ENCODE peak calls at places on chromosomes 4 and X, in four cellular contexts. One of them, this sample, is unnamed.

GRCh38 chr4:1516261-1516660 is 110.0 kb upstream of the NKX1-1 start:
- DNase-seq in K562: no peak
- DNase-seq in HepG2: no peak
- DNase-seq in GM12878: no peak
- DNase-seq in this sample: no peak

GRCh38 chr4:62814510-62815047 is 1594.7 kb downstream of the TECRL start:
- DNase-seq in K562: no peak
- DNase-seq in HepG2: no peak
- DNase-seq in GM12878: no peak
- DNase-seq in this sample: no peak

GRCh38 chr4:151430737-151431457 is 21.9 kb downstream of the FHIP1A start:
- DNase-seq in K562: no peak
- DNase-seq in HepG2: no peak
- DNase-seq in GM12878: no peak
- DNase-seq in this sample: no peak

GRCh38 chr4:139815646-139816601 is 150.3 kb downstream of the MGST2 start:
- DNase-seq in K562: no peak
- DNase-seq in HepG2: no peak
- DNase-seq in GM12878: no peak
- DNase-seq in this sample: peak

GRCh38 chr4:40200881-40201797 is 4.3 kb downstream of the RHOH start:
- DNase-seq in K562: no peak
- DNase-seq in HepG2: no peak
- DNase-seq in GM12878: no peak
- DNase-seq in this sample: no peak

GRCh38 chr4:48944659-48945290 is 38.2 kb upstream of the OCIAD2 start:
- DNase-seq in K562: peak
- DNase-seq in HepG2: peak
- DNase-seq in GM12878: no peak
- DNase-seq in this sample: no peak

GRCh38 chr4:184403384-184403781 is 71.0 kb downstream of the IRF2 start:
- DNase-seq in K562: no peak
- DNase-seq in HepG2: no peak
- DNase-seq in GM12878: no peak
- DNase-seq in this sample: no peak

GRCh38 chr4:184309241-184310170 is 91.8 kb upstream of the ENPP6 start:
- DNase-seq in K562: no peak
- DNase-seq in HepG2: no peak
- DNase-seq in GM12878: no peak
- DNase-seq in this sample: no peak

GRCh38 chr4:147749811-147750321 is 18.0 kb downstream of the ARHGAP10 start:
- DNase-seq in K562: no peak
- DNase-seq in HepG2: no peak
- DNase-seq in GM12878: peak
- DNase-seq in this sample: no peak

GRCh38 chrX:17046478-17047097 is 100.1 kb downstream of the REPS2 start:
- DNase-seq in K562: peak
- DNase-seq in HepG2: peak
- DNase-seq in GM12878: peak
- DNase-seq in this sample: peak

GRCh38 chrX:21744060-21744459 is 13.9 kb downstream of the SMPX start:
- DNase-seq in K562: no peak
- DNase-seq in HepG2: no peak
- DNase-seq in GM12878: no peak
- DNase-seq in this sample: no peak

GRCh38 chr4:9781343-9782135 is at the start of gene DRD5:
- DNase-seq in K562: no peak
- DNase-seq in HepG2: no peak
- DNase-seq in GM12878: no peak
- DNase-seq in this sample: no peak

GRCh38 chrX:49001521-49002090 is 458 bp downstream of the GRIPAP1 start:
- DNase-seq in K562: peak
- DNase-seq in HepG2: peak
- DNase-seq in GM12878: peak
- DNase-seq in this sample: peak

GRCh38 chr4:155676430-155676825 is 9.8 kb downstream of the GUCY1A1 start:
- DNase-seq in K562: no peak
- DNase-seq in HepG2: no peak
- DNase-seq in GM12878: no peak
- DNase-seq in this sample: no peak

GRCh38 chr4:47662975-47663374 is 174.9 kb downstream of the CORIN start:
- DNase-seq in K562: peak
- DNase-seq in HepG2: peak
- DNase-seq in GM12878: no peak
- DNase-seq in this sample: no peak

GRCh38 chrX:135489542-135489941 is 30.9 kb upstream of the INTS6L start:
- DNase-seq in K562: no peak
- DNase-seq in HepG2: no peak
- DNase-seq in GM12878: peak
- DNase-seq in this sample: no peak

GRCh38 chr4:43243433-43244116 is 351.1 kb downstream of the GRXCR1 start:
- DNase-seq in K562: no peak
- DNase-seq in HepG2: no peak
- DNase-seq in GM12878: no peak
- DNase-seq in this sample: no peak

GRCh38 chr4:65893957-65894755 is 223.9 kb upstream of the EPHA5 start:
- DNase-seq in K562: no peak
- DNase-seq in HepG2: no peak
- DNase-seq in GM12878: no peak
- DNase-seq in this sample: no peak

GRCh38 chr4:167415461-167415860 is 181.2 kb upstream of the SPOCK3 start:
- DNase-seq in K562: no peak
- DNase-seq in HepG2: no peak
- DNase-seq in GM12878: no peak
- DNase-seq in this sample: no peak

GRCh38 chrX:55196688-55197087 is 23.5 kb upstream of the PAGE5 start:
- DNase-seq in K562: no peak
- DNase-seq in HepG2: no peak
- DNase-seq in GM12878: no peak
- DNase-seq in this sample: no peak

GRCh38 chrX:42821803-42822443 is 44.0 kb upstream of the PPP1R2C start:
- DNase-seq in K562: no peak
- DNase-seq in HepG2: no peak
- DNase-seq in GM12878: no peak
- DNase-seq in this sample: no peak

GRCh38 chrX:153726286-153727107 is 1.8 kb downstream of the ABCD1 start:
- DNase-seq in K562: peak
- DNase-seq in HepG2: peak
- DNase-seq in GM12878: peak
- DNase-seq in this sample: no peak

GRCh38 chr4:8182858-8183725 is 16.0 kb upstream of the SH3TC1 start:
- DNase-seq in K562: peak
- DNase-seq in HepG2: no peak
- DNase-seq in GM12878: no peak
- DNase-seq in this sample: peak

GRCh38 chr4:89249716-89250361 is 57.8 kb downstream of the GPRIN3 start:
- DNase-seq in K562: no peak
- DNase-seq in HepG2: no peak
- DNase-seq in GM12878: no peak
- DNase-seq in this sample: no peak

GRCh38 chrX:138298268-138298667 is 413.2 kb downstream of the FGF13 start:
- DNase-seq in K562: no peak
- DNase-seq in HepG2: no peak
- DNase-seq in GM12878: no peak
- DNase-seq in this sample: no peak
- TF ChIP-seq CHD4 in K562: no peak
- TF ChIP-seq CHD4 in HepG2: no peak
- TF ChIP-seq CHD4 in GM12878: no peak
- TF ChIP-seq CHD4 in this sample: no peak

GRCh38 chr4:25089058-25089763 is 58.5 kb upstream of the LGI2 start:
- DNase-seq in K562: peak
- DNase-seq in HepG2: no peak
- DNase-seq in GM12878: no peak
- DNase-seq in this sample: no peak
- TF ChIP-seq CHD4 in K562: no peak
- TF ChIP-seq CHD4 in HepG2: no peak
- TF ChIP-seq CHD4 in GM12878: no peak
- TF ChIP-seq CHD4 in this sample: no peak

GRCh38 chrX:25503826-25504225 is 488.1 kb upstream of the ARX start:
- DNase-seq in K562: no peak
- DNase-seq in HepG2: peak
- DNase-seq in GM12878: no peak
- DNase-seq in this sample: no peak
- TF ChIP-seq CHD4 in K562: no peak
- TF ChIP-seq CHD4 in HepG2: no peak
- TF ChIP-seq CHD4 in GM12878: no peak
- TF ChIP-seq CHD4 in this sample: no peak

DNA sequence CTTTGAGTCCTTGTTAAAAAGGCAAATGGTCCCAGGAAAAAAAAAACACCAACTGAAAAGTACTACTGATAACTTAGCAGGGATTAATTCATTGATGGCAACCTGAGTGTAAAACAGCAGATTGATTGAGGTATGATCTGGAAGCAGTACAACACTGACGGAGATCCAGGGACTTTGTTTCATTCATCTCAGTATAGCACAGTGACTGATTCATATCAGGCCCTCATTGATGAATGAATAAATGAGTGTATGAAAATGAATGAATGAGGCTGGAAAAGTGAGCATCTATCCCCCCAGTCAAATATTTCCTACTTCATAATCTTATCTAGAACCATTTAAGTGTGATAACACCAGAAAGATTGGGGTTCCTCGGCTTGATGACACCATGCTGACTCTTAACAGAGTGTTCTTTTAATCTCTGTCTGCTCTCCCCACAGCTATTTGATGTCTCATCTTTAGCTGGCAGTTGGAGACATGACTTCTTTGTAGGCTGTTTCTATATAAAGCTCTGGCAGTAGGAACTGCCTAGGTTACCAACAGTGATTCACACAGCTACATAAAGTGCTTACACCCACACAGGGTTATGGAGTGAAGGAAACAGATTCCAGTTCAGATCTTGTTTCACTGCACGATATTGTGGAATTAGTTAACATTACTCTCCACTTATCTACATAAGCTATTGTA is 18.6 kb upstream of the RNF128 start:
- DNase-seq in K562: no peak
- DNase-seq in HepG2: no peak
- DNase-seq in GM12878: no peak
- DNase-seq in this sample: peak
- TF ChIP-seq CHD4 in K562: no peak
- TF ChIP-seq CHD4 in HepG2: no peak
- TF ChIP-seq CHD4 in GM12878: no peak
- TF ChIP-seq CHD4 in this sample: no peak

This sample was measured in A549.